ENCODE peak calls at places on chromosomes 3 and 15, in nine cellular contexts. D is tibial artery; U is effector CD4-positive, alpha-beta T cell; Q is stimulated activated effector memory CD8-positive, alpha-beta T cell treated with anti-CD3 and anti-CD28 coated beads, Interleukin-12 subunit alpha, Interleukin-12 subunit beta, amount 100 ng/mL, for 72 hours; E is stimulated activated naive CD8-positive, alpha-beta T cell treated with anti-CD3 and anti-CD28 coated beads, Interleukin-15, Interleukin-2, amounts not matched to agents 100 U/mL and 50 U/mL, for 24 hours; S is stimulated activated CD4-positive, alpha-beta T cell treated with anti-CD3 and anti-CD28 coated beads, Interleukin-4, amount 100 ng/mL, for 4 hours; P is endothelial cell; O is kidney tubule cell; R is effector memory CD8-positive, alpha-beta T cell. N is an unnamed sample.

GRCh38 chr3:46970391-46971091 is 6.0 kb downstream of the CCDC12 start:
- DNase-seq in D (no peak), U (no peak), Q (no peak), E (no peak), S (no peak), P (no peak), O (peak), R (no peak), N (no peak)

GRCh38 chr3:113287818-113288648 is 76.7 kb downstream of the BOC start:
- DNase-seq in D (no peak), U (peak), Q (peak), E (peak), S (peak), P (peak), O (peak), R (peak), N (peak)

GRCh38 chr3:86711634-86712033 is 279.3 kb downstream of the VGLL3 start:
- DNase-seq in D (no peak), U (no peak), Q (no peak), E (no peak), S (no peak), P (no peak), O (no peak), R (no peak), N (no peak)

GRCh38 chr15:55710286-55710685 is 32.7 kb downstream of the PRTG start:
- DNase-seq in D (no peak), U (no peak), Q (no peak), E (no peak), S (no peak), P (no peak), O (no peak), R (no peak), N (no peak)

GRCh38 chr3:62659660-62660059 is 215.6 kb downstream of the CADPS start:
- DNase-seq in D (no peak), U (no peak), Q (no peak), E (no peak), S (no peak), P (no peak), O (no peak), R (no peak), N (no peak)

GRCh38 chr15:40990789-40991188 is 37.5 kb downstream of the CHAC1 start:
- DNase-seq in D (no peak), U (no peak), Q (no peak), E (peak), S (no peak), P (no peak), O (no peak), R (no peak), N (no peak)

GRCh38 chr3:97981886-97982285 is 9.7 kb upstream of the RIOX2 start:
- DNase-seq in D (no peak), U (no peak), Q (peak), E (peak), S (no peak), P (no peak), O (peak), R (no peak), N (peak)

GRCh38 chr3:56725175-56725574 is 42.1 kb upstream of the TASOR start:
- DNase-seq in D (no peak), U (peak), Q (peak), E (peak), S (peak), P (no peak), O (no peak), R (peak), N (no peak)

GRCh38 chr3:5875056-5875455 is 687.5 kb downstream of the EDEM1 start:
- DNase-seq in D (no peak), U (no peak), Q (no peak), E (no peak), S (no peak), P (no peak), O (no peak), R (no peak), N (no peak)

GRCh38 chr3:138862924-138863775 is 28.4 kb upstream of the PIK3CB start:
- DNase-seq in D (no peak), U (no peak), Q (no peak), E (no peak), S (no peak), P (peak), O (peak), R (no peak), N (peak)

GRCh38 chr15:46660096-46660842 is 1025.4 kb downstream of the SQOR start:
- DNase-seq in D (no peak), U (no peak), Q (no peak), E (no peak), S (no peak), P (no peak), O (no peak), R (no peak), N (no peak)

GRCh38 chr3:47877288-47877687 is 74.3 kb downstream of the DHX30 start:
- DNase-seq in D (no peak), U (no peak), Q (no peak), E (no peak), S (no peak), P (no peak), O (peak), R (no peak), N (peak)

GRCh38 chr15:76401285-76401684 is 64.7 kb downstream of the ISL2 start:
- DNase-seq in D (no peak), U (no peak), Q (no peak), E (no peak), S (no peak), P (no peak), O (no peak), R (no peak), N (peak)

GRCh38 chr3:45080824-45081223 is 54.7 kb downstream of the CLEC3B start:
- DNase-seq in D (no peak), U (no peak), Q (no peak), E (no peak), S (no peak), P (no peak), O (no peak), R (no peak), N (no peak)

GRCh38 chr15:60301024-60301423 is 96.8 kb downstream of the ANXA2 start:
- DNase-seq in D (no peak), U (no peak), Q (no peak), E (no peak), S (no peak), P (no peak), O (no peak), R (no peak), N (no peak)

GRCh38 chr3:47892284-47892683 is 89.3 kb downstream of the DHX30 start:
- DNase-seq in D (no peak), U (no peak), Q (no peak), E (no peak), S (no peak), P (no peak), O (no peak), R (no peak), N (no peak)

GRCh38 chr15:74958908-74959642 is 2.5 kb upstream of the RPP25 start:
- DNase-seq in D (no peak), U (no peak), Q (no peak), E (peak), S (no peak), P (no peak), O (no peak), R (no peak), N (no peak)

GRCh38 chr3:114756506-114757279 is 390.4 kb downstream of the ZBTB20 start:
- DNase-seq in D (no peak), U (no peak), Q (no peak), E (no peak), S (no peak), P (no peak), O (peak), R (no peak), N (peak)

GRCh38 chr15:83612226-83612625 is 41.7 kb upstream of the ADAMTSL3 start:
- DNase-seq in D (no peak), U (no peak), Q (no peak), E (no peak), S (no peak), P (no peak), O (peak), R (no peak), N (no peak)

GRCh38 chr15:49145651-49146609 is 9.5 kb downstream of the COPS2 start:
- DNase-seq in D (no peak), U (peak), Q (no peak), E (peak), S (no peak), P (peak), O (peak), R (peak), N (peak)

GRCh38 chr15:52067545-52067926 is 45.0 kb downstream of the BCL2L10 start:
- DNase-seq in D (no peak), U (no peak), Q (no peak), E (no peak), S (no peak), P (no peak), O (no peak), R (no peak), N (no peak)

GRCh38 chr3:42957573-42957972 is 21.5 kb upstream of the GASK1A start:
- DNase-seq in D (no peak), U (no peak), Q (no peak), E (no peak), S (no peak), P (no peak), O (no peak), R (no peak), N (no peak)

GRCh38 chr15:83889995-83890394 is 236.1 kb downstream of the ADAMTSL3 start:
- DNase-seq in D (no peak), U (no peak), Q (no peak), E (no peak), S (no peak), P (no peak), O (no peak), R (no peak), N (no peak)

GRCh38 chr3:68973635-68974034 is 39.8 kb downstream of the EOGT start:
- DNase-seq in D (no peak), U (no peak), Q (no peak), E (no peak), S (no peak), P (peak), O (no peak), R (no peak), N (peak)

GRCh38 chr15:87736401-87736800 is 520.1 kb downstream of the NTRK3 start:
- DNase-seq in D (no peak), U (no peak), Q (no peak), E (no peak), S (no peak), P (no peak), O (peak), R (no peak), N (peak)